ENCODE peak calls at places on chromosomes 6 and 20, in six cellular contexts. Y is H1, V is trophoblast cell, J is IMR-90, F is mesendoderm, G is neuronal stem cell. Q is an unnamed sample.

GRCh38 chr20:24811020-24811419 is 138.0 kb upstream of the CST7 start:
- DNase-seq in G (no peak), J (no peak), V (no peak), F (no peak), Y (no peak), Q (no peak)

GRCh38 chr6:134844120-134844519 is 105.8 kb downstream of the ALDH8A1 start:
- DNase-seq in G (no peak), F (no peak), J (no peak), Y (no peak), V (no peak), Q (no peak)

GRCh38 chr20:1933465-1933870 is 38.3 kb downstream of the SIRPA start:
- DNase-seq in Y (no peak), V (no peak), G (no peak), J (peak; percentile 36), F (no peak), Q (peak; percentile 41)

GRCh38 chr20:49397525-49397924 is 84.9 kb downstream of the KCNB1 start:
- DNase-seq in F (no peak), Y (no peak), V (peak; percentile 26), J (peak; percentile 25), G (no peak), Q (peak; percentile 45)

GRCh38 chr6:90160013-90160412 is 136.6 kb downstream of the BACH2 start:
- DNase-seq in V (no peak), J (no peak), G (no peak), F (no peak), Y (no peak), Q (no peak)

GRCh38 chr6:125190667-125191066 is 37.1 kb downstream of the TPD52L1 start:
- DNase-seq in G (no peak), F (no peak), Y (no peak), J (no peak), V (no peak), Q (no peak)

GRCh38 chr6:132961122-132961521 is 146.8 kb downstream of the RPS12 start:
- DNase-seq in J (peak; percentile 92), V (peak; percentile 74), Y (no peak), F (peak; percentile 32), G (no peak), Q (peak; percentile 55)

GRCh38 chr20:1300083-1300840 is 28.7 kb downstream of the SDCBP2 start:
- DNase-seq in J (no peak), G (no peak), Y (no peak), V (no peak), F (no peak), Q (no peak)

GRCh38 chr6:13591205-13591921 is 17.0 kb downstream of the SIRT5 start:
- DNase-seq in J (no peak), Y (no peak), V (no peak), G (no peak), F (no peak), Q (no peak)

GRCh38 chr20:14775778-14776177 is 438.4 kb upstream of the FLRT3 start:
- DNase-seq in G (no peak), Y (no peak), F (no peak), J (no peak), V (peak; percentile 63), Q (peak; percentile 22)

DNA sequence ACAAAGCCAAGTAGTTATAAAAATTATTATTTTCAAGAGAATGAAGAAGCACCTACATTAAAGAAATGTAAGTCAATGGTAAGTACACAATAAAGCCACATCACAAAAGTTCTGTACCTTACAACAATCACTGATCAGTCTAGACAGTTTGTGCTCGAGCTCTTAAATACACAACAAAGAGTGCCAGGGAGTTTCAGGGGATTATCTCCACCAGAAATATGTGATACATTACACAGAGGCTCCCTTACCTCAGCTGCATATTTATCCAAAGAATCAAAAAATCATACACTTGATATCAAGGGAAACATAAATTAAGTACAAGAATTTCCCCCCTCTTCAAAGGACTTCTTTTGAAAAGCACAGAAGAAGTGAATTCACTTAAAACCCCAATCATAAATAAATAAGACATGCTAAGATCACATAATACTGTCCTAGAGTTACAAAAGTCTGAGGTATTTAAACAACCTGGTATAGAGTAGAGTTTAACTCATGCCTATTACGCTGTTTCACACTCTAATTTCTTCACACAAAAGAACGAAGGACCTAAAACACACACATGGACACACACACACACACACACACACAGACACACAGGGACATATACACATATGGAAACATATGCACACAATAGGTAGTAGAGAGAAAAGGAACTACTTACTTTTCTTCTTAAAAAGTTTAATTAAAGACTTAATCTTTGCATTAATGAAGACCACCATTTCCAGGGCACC is 555 bp downstream of the NHSL1 start:
- DNase-seq in Y (no peak), G (no peak), J (no peak), F (no peak), V (no peak), Q (peak; percentile 8)
- H2BK120ac ChIP-seq in Y (no peak overlapping the region), G (no peak overlapping the region), J (no peak overlapping the region), F (no peak overlapping the region), V (no peak overlapping the region), Q (no peak overlapping the region)

GRCh38 chr6:157089851-157090250 is 233.5 kb downstream of the TMEM242 start:
- DNase-seq in V (peak; percentile 16), J (no peak), G (no peak), Y (no peak), F (peak; percentile 84), Q (no peak)
- H2AK5ac ChIP-seq in V (no peak overlapping the region), J (no peak overlapping the region), G (no peak overlapping the region), Y (peak overlapping the region; percentile 96), F (no peak overlapping the region), Q (no peak overlapping the region)

GRCh38 chr6:37259191-37259590 is 1.2 kb upstream of the TMEM217 start:
- DNase-seq in G (no peak), J (peak; percentile 50), Y (no peak), V (no peak), F (no peak), Q (peak; percentile 61)
- H3K4me3 ChIP-seq in G (no peak overlapping the region), J (no peak overlapping the region), Y (no peak overlapping the region), V (no peak overlapping the region), F (no peak overlapping the region), Q (no peak overlapping the region)

GRCh38 chr20:38844963-38845362 is 39.5 kb downstream of the PPP1R16B start:
- DNase-seq in V (no peak), J (no peak), Y (no peak), G (no peak), F (no peak), Q (no peak)

GRCh38 chr20:38842017-38842416 is 36.5 kb downstream of the PPP1R16B start:
- DNase-seq in Y (no peak), V (no peak), J (no peak), G (no peak), F (no peak), Q (no peak)

GRCh38 chr20:38841570-38841969 is 36.1 kb downstream of the PPP1R16B start:
- DNase-seq in J (no peak), Y (no peak), F (no peak), V (no peak), G (no peak), Q (no peak)

GRCh38 chr20:38842558-38842981 is 37.1 kb downstream of the PPP1R16B start:
- DNase-seq in V (no peak), J (no peak), G (no peak), Y (no peak), F (no peak), Q (no peak)

GRCh38 chr20:38843346-38843745 is 37.8 kb downstream of the PPP1R16B start:
- DNase-seq in F (no peak), G (no peak), J (no peak), V (no peak), Y (no peak), Q (no peak)
- H2BK120ac ChIP-seq in F (no peak overlapping the region), G (no peak overlapping the region), J (no peak overlapping the region), V (no peak overlapping the region), Y (no peak overlapping the region), Q (no peak overlapping the region)

GRCh38 chr6:24925661-24926060 is 10.1 kb downstream of the RIPOR2 start:
- DNase-seq in V (no peak), J (no peak), Y (no peak), G (no peak), F (no peak), Q (no peak)

GRCh38 chr6:24923885-24924401 is 11.8 kb downstream of the RIPOR2 start:
- DNase-seq in V (no peak), Y (no peak), F (peak; percentile 68), J (no peak), G (no peak), Q (no peak)

GRCh38 chr6:24926639-24927038 is 9.1 kb downstream of the RIPOR2 start:
- DNase-seq in F (no peak), J (no peak), Y (no peak), G (no peak), V (no peak), Q (no peak)

GRCh38 chr6:24926192-24926591 is 9.6 kb downstream of the RIPOR2 start:
- DNase-seq in V (no peak), G (no peak), J (no peak), F (peak; percentile 31), Y (no peak), Q (no peak)

DNA sequence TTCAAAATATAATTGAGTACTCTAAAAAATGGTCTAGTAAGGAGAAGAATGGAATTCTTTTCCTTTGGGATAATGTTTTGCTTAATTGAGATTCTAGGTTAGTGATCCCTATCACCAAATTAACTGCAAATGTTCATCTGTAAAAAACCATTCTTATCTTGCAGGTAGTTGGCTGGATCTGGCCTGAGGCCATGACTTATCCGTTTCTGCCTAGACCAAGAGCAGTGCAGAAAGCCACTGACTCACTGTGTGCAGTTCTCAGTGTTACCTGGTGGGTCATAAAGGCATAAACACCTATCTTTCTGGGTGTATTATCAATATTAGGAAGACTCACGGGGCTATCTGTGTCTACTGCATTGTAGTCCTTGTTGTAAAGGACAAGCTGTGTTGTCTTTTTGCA is 10.8 kb downstream of the RIPOR2 start:
- DNase-seq in G (no peak), V (peak; percentile 67), Y (no peak), J (no peak), F (peak; percentile 58), Q (no peak)
- H2AK5ac ChIP-seq in G (no peak overlapping the region), V (no peak overlapping the region), Y (peak overlapping the region; percentile 89), J (peak overlapping the region; percentile 33), F (no peak overlapping the region), Q (no peak overlapping the region)

GRCh38 chr6:4776493-4776966 is 326 bp downstream of the CDYL start:
- DNase-seq in G (peak; percentile 38), Y (no peak), V (peak; percentile 80), J (no peak), F (peak; percentile 60), Q (no peak)
- H3K4me3 ChIP-seq in G (peak overlapping the region; percentile 98), Y (no peak overlapping the region), V (peak overlapping the region; percentile 94), J (peak overlapping the region; percentile 84), F (peak overlapping the region; percentile 76), Q (peak overlapping the region; percentile 78)

GRCh38 chr6:109381747-109382575 is at the start of gene CD164:
- DNase-seq in J (peak; percentile 93), Y (no peak), F (peak; percentile 97), V (peak; percentile 99), G (no peak), Q (peak; percentile 96)
- H2BK120ac ChIP-seq in J (peak within 1 kb of the TSS; percentile 100), Y (peak within 1 kb of the TSS; percentile 99), F (peak within 1 kb of the TSS; percentile 13), V (peak within 1 kb of the TSS; percentile 87), G (peak within 1 kb of the TSS; percentile 84), Q (peak within 1 kb of the TSS; percentile 94)

DNA sequence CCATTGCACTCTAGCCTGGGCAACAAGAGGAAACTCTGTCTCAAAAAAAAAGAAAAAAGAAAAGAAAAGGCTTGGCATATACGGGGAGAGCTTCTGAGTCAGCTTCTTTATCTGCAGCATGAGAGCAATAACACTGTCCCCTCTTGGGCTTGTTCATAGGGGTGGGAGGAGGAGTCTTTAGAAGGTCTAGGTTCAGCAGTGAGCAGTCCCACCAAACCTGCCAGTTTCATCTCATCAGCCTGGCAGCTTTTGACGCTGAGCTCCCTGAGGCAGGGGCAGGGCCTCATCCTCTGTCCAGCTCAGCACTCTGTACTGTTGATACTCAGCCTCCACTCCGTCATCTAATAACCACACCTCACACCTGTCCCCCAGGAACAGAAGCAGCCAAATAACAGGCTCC is 5.6 kb upstream of the C6orf132 start:
- DNase-seq in F (no peak), Y (no peak), J (peak; percentile 42), G (no peak), V (no peak), Q (no peak)
- H2AK5ac ChIP-seq in F (no peak overlapping the region), Y (peak overlapping the region; percentile 39), J (no peak overlapping the region), G (no peak overlapping the region), V (no peak overlapping the region), Q (no peak overlapping the region)

GRCh38 chr6:2940851-2941250 is 30.5 kb downstream of the SERPINB6 start:
- DNase-seq in F (no peak), Y (peak; percentile 22), V (no peak), G (no peak), J (no peak), Q (no peak)
- H3K4me3 ChIP-seq in F (no peak overlapping the region), Y (no peak overlapping the region), V (no peak overlapping the region), G (no peak overlapping the region), J (no peak overlapping the region), Q (no peak overlapping the region)

Q was measured in mesenchymal stem cell.